ENCODE peak calls at places on chromosomes 1 and 21, in nine cellular contexts. J, F, B, D, W, Y, C, Q and M are unnamed samples.

GRCh38 chr1:213273546-213273945 is 222.5 kb downstream of the RPS6KC1 start:
- DNase-seq in B (no peak), Y (no peak), W (no peak), D (no peak), C (no peak), J (no peak), F (no peak), Q (no peak), M (no peak)

GRCh38 chr1:182588460-182589396 is at the start of gene RNASEL:
- DNase-seq in F (peak; percentile 76), C (peak; percentile 74), Q (peak; percentile 80), W (no peak), B (peak; percentile 84), J (peak; percentile 68), Y (peak; percentile 81), D (peak; percentile 73), M (peak; percentile 72)

GRCh38 chr1:150621497-150622113 is 7.8 kb downstream of the ENSA start:
- DNase-seq in F (peak; percentile 62), D (peak; percentile 76), W (no peak), B (peak; percentile 46), Y (peak; percentile 52), J (no peak), Q (peak; percentile 37), C (peak; percentile 64), M (no peak)

GRCh38 chr1:187313115-187313514 is 484.4 kb downstream of the PLA2G4A start:
- DNase-seq in Y (no peak), F (no peak), J (no peak), Q (no peak), W (no peak), C (no peak), B (no peak), D (no peak), M (no peak)

GRCh38 chr21:44727757-44728156 is 16.4 kb upstream of the TSPEAR start:
- DNase-seq in B (no peak), J (no peak), C (no peak), Q (no peak), W (no peak), D (no peak), F (no peak), Y (no peak), M (no peak)

GRCh38 chr21:30638686-30639085 is 3.7 kb downstream of the KRTAP20-2 start:
- DNase-seq in B (no peak), Y (no peak), F (no peak), D (no peak), W (no peak), Q (no peak), J (no peak), C (no peak), M (no peak)

GRCh38 chr21:44011123-44011773 is 861 bp upstream of the TRAPPC10 start:
- DNase-seq in D (no peak), Y (no peak), W (no peak), Q (no peak), F (no peak), C (no peak), B (no peak), J (peak; percentile 38), M (no peak)

GRCh38 chr1:61441723-61442262 is 283.1 kb downstream of the TM2D1 start:
- DNase-seq in C (no peak), B (no peak), Y (peak; percentile 55), J (peak; percentile 66), W (no peak), D (no peak), Q (peak; percentile 71), F (no peak), M (no peak)

GRCh38 chr21:42121792-42122191 is 50.7 kb downstream of the UMODL1 start:
- DNase-seq in D (no peak), J (no peak), Y (no peak), Q (no peak), C (no peak), B (no peak), W (no peak), F (no peak), M (peak; percentile 55)

GRCh38 chr1:21814981-21815583 is 3.0 kb downstream of the LDLRAD2 start:
- DNase-seq in F (no peak), Q (no peak), J (no peak), D (no peak), B (no peak), W (no peak), C (no peak), Y (no peak), M (no peak)
- H3K4me3 ChIP-seq in F (no peak overlapping the region), Q (no peak overlapping the region), J (peak overlapping the region; percentile 62), D (peak overlapping the region; percentile 61), B (no peak overlapping the region), W (no peak overlapping the region), C (no peak overlapping the region), Y (no peak overlapping the region), M (no peak overlapping the region)

DNA sequence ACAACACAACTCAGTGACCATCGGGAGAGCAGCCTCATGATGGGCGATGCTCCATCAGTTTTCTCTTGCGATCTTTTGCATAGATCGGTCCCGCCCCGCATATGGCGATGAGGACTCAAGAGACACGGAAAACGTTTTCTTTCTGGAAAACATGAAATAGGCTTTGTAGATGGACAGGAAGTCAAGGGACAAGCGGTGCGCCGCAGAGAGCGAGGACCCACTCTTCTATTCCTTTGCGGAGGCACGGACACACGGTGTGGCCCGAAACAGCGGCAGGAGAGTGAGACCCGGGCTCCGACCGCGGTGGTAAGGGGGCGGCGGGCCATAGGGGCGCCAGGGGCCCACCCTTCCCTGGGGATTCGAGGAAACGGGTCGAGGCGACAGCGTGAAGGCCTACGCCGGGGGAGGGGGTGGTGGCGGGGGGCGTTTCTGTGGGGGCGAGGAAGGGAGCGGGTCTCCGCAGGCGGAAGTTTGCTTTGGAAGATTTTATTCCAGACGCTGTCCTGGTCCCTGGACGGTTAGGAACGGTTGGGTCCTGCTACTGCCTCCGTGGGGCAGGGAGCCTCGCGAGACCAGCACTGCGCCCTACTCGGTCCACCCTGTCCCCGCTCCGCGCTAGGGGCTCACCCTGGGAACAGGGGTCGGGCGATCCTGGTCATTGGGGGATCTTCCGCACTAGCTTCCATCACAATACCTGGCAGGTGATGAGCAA is 796 bp upstream of the TDRKH start:
- DNase-seq in W (peak; percentile 81), B (no peak), F (no peak), Q (no peak), Y (no peak), D (peak; percentile 44), J (no peak), C (peak; percentile 74), M (no peak)
- H3K27ac ChIP-seq in W (peak overlapping the region; percentile 31), B (no peak overlapping the region), F (peak overlapping the region; percentile 67), Q (peak overlapping the region; percentile 11), Y (no peak overlapping the region), D (no peak overlapping the region), J (peak overlapping the region; percentile 54), C (peak overlapping the region; percentile 65), M (no peak overlapping the region)

GRCh38 chr1:155085504-155086181 is 7.0 kb downstream of the EFNA3 start:
- DNase-seq in C (no peak), J (no peak), B (no peak), D (peak; percentile 77), F (peak; percentile 59), W (no peak), Q (peak; percentile 70), Y (peak; percentile 64), M (peak; percentile 84)

GRCh38 chr1:155082301-155082940 is 3.8 kb downstream of the EFNA3 start:
- DNase-seq in J (no peak), W (peak; percentile 74), Q (no peak), Y (no peak), F (no peak), B (no peak), D (no peak), C (no peak), M (no peak)

GRCh38 chr1:155084722-155085503 is 6.3 kb downstream of the EFNA3 start:
- DNase-seq in C (peak; percentile 95), J (peak; percentile 93), D (peak; percentile 98), Y (peak; percentile 91), W (peak; percentile 99), Q (peak; percentile 93), F (peak; percentile 93), B (peak; percentile 98), M (peak; percentile 96)

GRCh38 chr1:155082941-155083541 is 4.4 kb downstream of the EFNA3 start:
- DNase-seq in Y (no peak), W (no peak), D (no peak), F (no peak), Q (no peak), J (no peak), C (no peak), B (no peak), M (peak; percentile 57)

GRCh38 chr1:155083865-155084721 is 5.5 kb downstream of the EFNA3 start:
- DNase-seq in Q (peak; percentile 53), B (no peak), C (no peak), W (no peak), Y (peak; percentile 41), J (no peak), F (no peak), D (no peak), M (peak; percentile 55)
- H3K4me3 ChIP-seq in Q (peak overlapping the region; percentile 76), B (peak overlapping the region; percentile 46), C (peak overlapping the region; percentile 59), W (peak overlapping the region; percentile 74), Y (peak overlapping the region; percentile 74), J (peak overlapping the region; percentile 93), F (peak overlapping the region; percentile 48), D (peak overlapping the region; percentile 88), M (peak overlapping the region; percentile 61)

GRCh38 chr1:155324717-155325595 is 4.3 kb downstream of the RUSC1 start:
- DNase-seq in Y (peak; percentile 59), Q (peak; percentile 61), D (peak; percentile 94), C (peak; percentile 88), J (peak; percentile 46), F (no peak), W (peak; percentile 88), B (peak; percentile 69), M (peak; percentile 68)
- H3K27ac ChIP-seq in Y (peak overlapping the region; percentile 97), Q (peak overlapping the region; percentile 9), D (peak overlapping the region; percentile 78), C (peak overlapping the region; percentile 94), J (peak overlapping the region; percentile 99), F (peak overlapping the region; percentile 99), W (peak overlapping the region; percentile 84), B (no peak overlapping the region), M (peak overlapping the region; percentile 94)

DNA sequence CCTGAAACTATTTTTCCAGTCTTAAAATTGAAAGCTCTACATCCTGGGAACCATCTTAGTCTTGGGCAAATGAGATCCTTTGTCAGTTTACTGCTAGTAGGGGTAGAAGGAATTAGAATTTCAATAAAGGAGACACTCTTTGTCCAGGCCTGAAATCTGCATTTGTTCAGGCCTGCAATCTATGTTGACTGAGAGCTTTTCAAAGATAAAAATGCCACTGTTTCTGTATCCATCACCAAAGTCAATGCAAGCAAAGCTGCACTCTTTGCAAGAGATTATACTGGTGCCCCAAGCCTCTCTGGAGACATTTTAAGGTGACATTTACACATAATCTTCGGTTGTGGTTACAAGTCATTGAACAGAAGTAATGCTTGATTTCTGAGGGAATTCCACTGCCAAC is 135.7 kb downstream of the CTH start:
- DNase-seq in F (no peak), J (no peak), W (no peak), Q (no peak), C (no peak), B (no peak), Y (no peak), D (no peak), M (no peak)
- H3K4me3 ChIP-seq in F (no peak overlapping the region), J (no peak overlapping the region), W (no peak overlapping the region), Q (no peak overlapping the region), C (no peak overlapping the region), B (no peak overlapping the region), Y (no peak overlapping the region), D (no peak overlapping the region), M (no peak overlapping the region)

GRCh38 chr1:226632169-226632884 is 83.8 kb downstream of the STUM start:
- DNase-seq in Q (no peak), B (no peak), Y (peak; percentile 19), W (peak; percentile 37), C (no peak), J (no peak), D (no peak), F (no peak), M (no peak)
- H3K27ac ChIP-seq in Q (no peak overlapping the region), B (no peak overlapping the region), Y (peak overlapping the region; percentile 52), W (no peak overlapping the region), C (no peak overlapping the region), J (peak overlapping the region; percentile 46), D (no peak overlapping the region), F (peak overlapping the region; percentile 85), M (no peak overlapping the region)